ENCODE peak calls at places on chromosomes 11 and 22, in six cellular contexts. U, C, S, K, R and A are unnamed samples.

GRCh38 chr22:29691636-29692326 is 28.0 kb upstream of the CABP7 start:
- DNase-seq in S (peak; percentile 25), U (no peak), C (no peak), K (no peak), R (no peak), A (no peak)

GRCh38 chr11:132278801-132279574 is 908.6 kb downstream of the NTM start:
- DNase-seq in S (peak; percentile 4), K (no peak), C (no peak), U (peak; percentile 29), R (peak; percentile 11), A (no peak)

GRCh38 chr11:15119826-15120225 is 5.1 kb downstream of the INSC start:
- DNase-seq in C (no peak), U (no peak), K (no peak), S (no peak), R (no peak), A (no peak)

GRCh38 chr22:28426346-28427132 is 253.1 kb downstream of the TTC28 start:
- DNase-seq in U (no peak), K (no peak), R (no peak), S (no peak), C (no peak), A (no peak)

GRCh38 chr11:77411238-77411637 is 62.7 kb downstream of the PAK1 start:
- DNase-seq in R (peak; percentile 34), S (no peak), K (no peak), C (peak; percentile 51), U (peak; percentile 30), A (peak; percentile 26)

GRCh38 chr22:37747090-37747714 is 50.4 kb downstream of the TRIOBP start:
- DNase-seq in C (no peak), R (peak; percentile 54), S (no peak), U (no peak), K (no peak), A (no peak)

GRCh38 chr11:112655386-112655785 is 305.8 kb upstream of the NCAM1 start:
- DNase-seq in K (no peak), S (no peak), C (peak; percentile 64), U (no peak), R (peak; percentile 63), A (peak; percentile 18)

GRCh38 chr22:32042924-32043323 is at the start of gene SLC5A1:
- DNase-seq in R (peak; percentile 90), U (no peak), K (no peak), S (peak; percentile 32), C (no peak), A (peak; percentile 96)

GRCh38 chr11:96074551-96075309 is 150.8 kb upstream of the MTMR2 start:
- DNase-seq in C (no peak), K (no peak), U (no peak), S (no peak), R (no peak), A (no peak)

GRCh38 chr22:35140879-35141745 is 75.2 kb downstream of the ISX start:
- DNase-seq in U (no peak), S (no peak), R (peak; percentile 91), C (no peak), K (no peak), A (peak; percentile 78)

GRCh38 chr22:45971389-45972028 is 5.5 kb downstream of the WNT7B start:
- DNase-seq in S (no peak), U (no peak), C (no peak), R (no peak), K (no peak), A (no peak)

GRCh38 chr11:126969865-126970479 is 30.6 kb downstream of the KIRREL3 start:
- DNase-seq in S (no peak), K (no peak), C (peak; percentile 17), U (peak; percentile 69), R (no peak), A (no peak)